ENCODE peak calls at places on chromosomes 16 and 17, in five cellular contexts. X, A, I, Q and V are unnamed samples. For H3K4me1, the result is how much of the 10 kb centered on the place peaks cover.

GRCh38 chr16:65822148-65822547 is 544.3 kb upstream of the CDH5 start:
- DNase-seq in Q (no peak), A (no peak), I (no peak), X (no peak), V (no peak)

GRCh38 chr17:35052240-35052608 is 11.3 kb downstream of the RFFL start:
- DNase-seq in I (no peak), A (no peak), Q (peak), X (no peak), V (no peak)

GRCh38 chr16:88453621-88454314 is 688 bp downstream of the ZFPM1 start:
- DNase-seq in X (peak), A (no peak), I (no peak), Q (no peak), V (peak)

GRCh38 chr16:12674096-12674495 is 129.6 kb downstream of the CPPED1 start:
- DNase-seq in A (no peak), X (no peak), Q (peak), I (no peak), V (no peak)

GRCh38 chr16:49854227-49855203 is 1.4 kb downstream of the ZNF423 start:
- DNase-seq in Q (peak), X (peak), I (no peak), A (no peak), V (peak)

GRCh38 chr17:81084691-81085419 is 49.9 kb downstream of the BAIAP2 start:
- DNase-seq in X (no peak), A (no peak), Q (no peak), I (no peak), V (no peak)

GRCh38 chr16:70737377-70738082 is 51.7 kb upstream of the MTSS2 start:
- DNase-seq in Q (peak), A (no peak), I (no peak), X (no peak), V (peak)

GRCh38 chr17:4001048-4001590 is 36.9 kb upstream of the ATP2A3 start:
- DNase-seq in Q (no peak), X (no peak), A (no peak), I (peak), V (no peak)

GRCh38 chr17:6487243-6488007 is 43.2 kb downstream of the PIMREG start:
- DNase-seq in A (no peak), Q (no peak), X (no peak), I (no peak), V (no peak)

GRCh38 chr17:75473246-75473645 is 16.8 kb downstream of the TMEM94 start:
- DNase-seq in X (no peak), Q (no peak), I (no peak), A (no peak), V (no peak)

GRCh38 chr17:17237026-17237799 is at the start of gene FLCN:
- DNase-seq in Q (peak), A (peak), X (peak), I (peak), V (peak)

GRCh38 chr16:49458656-49459445 is 85.2 kb downstream of the C16orf78 start:
- DNase-seq in X (no peak), A (no peak), Q (no peak), I (peak), V (no peak)

GRCh38 chr17:46141645-46142044 is 51.6 kb downstream of the KANSL1 start:
- DNase-seq in A (no peak), I (no peak), X (no peak), Q (no peak), V (no peak)

GRCh38 chr16:25064967-25065366 is 46.6 kb upstream of the LCMT1 start:
- DNase-seq in Q (peak), A (no peak), I (no peak), X (no peak), V (no peak)

GRCh38 chr17:80822700-80823410 is 168.8 kb upstream of the CHMP6 start:
- DNase-seq in Q (peak), I (no peak), A (no peak), X (no peak), V (no peak)

GRCh38 chr17:16460796-16461605 is 31.0 kb downstream of the LRRC75A start:
- DNase-seq in I (peak), X (no peak), Q (no peak), A (no peak), V (no peak)

GRCh38 chr17:34788696-34789095 is 172.6 kb downstream of the CCT6B start:
- DNase-seq in X (no peak), I (no peak), Q (no peak), A (no peak), V (no peak)

GRCh38 chr16:69166946-69167930 is 19.7 kb upstream of the SNTB2 start:
- DNase-seq in Q (peak), X (no peak), I (no peak), A (no peak), V (no peak)

GRCh38 chr17:50697076-50697475 is 10.6 kb downstream of the ANKRD40 start:
- DNase-seq in X (no peak), Q (no peak), I (no peak), A (no peak), V (no peak)

GRCh38 chr17:49180303-49180702 is 30.1 kb downstream of the GNGT2 start:
- DNase-seq in Q (peak), X (peak), A (peak), I (peak), V (peak)

DNA sequence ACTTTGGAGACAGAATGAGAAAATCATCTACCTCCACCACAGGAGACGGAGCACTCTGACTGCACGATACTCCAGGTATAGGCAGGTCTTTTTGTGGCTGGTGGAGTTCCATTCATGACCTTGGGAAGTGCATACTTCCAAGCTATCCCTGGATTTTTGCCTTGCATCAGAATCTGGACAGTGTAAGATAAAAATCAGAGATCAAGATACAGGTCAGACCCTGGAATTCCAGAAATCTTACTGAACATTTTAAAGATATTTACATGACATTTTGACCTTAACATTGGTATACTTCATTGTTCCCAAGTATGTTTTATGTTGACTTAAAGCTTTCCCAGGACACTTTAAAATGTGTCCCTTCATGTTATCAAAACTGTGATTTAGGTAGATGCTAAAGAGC is 101.0 kb downstream of the SYCE1L start:
- DNase-seq in I (no peak), X (no peak), Q (no peak), A (no peak), V (no peak)
- H3K4me1 ChIP-seq in I (under half), X (under half), Q (under half), A (under half), V (under half)

GRCh38 chr17:14301279-14301760 is 439 bp downstream of the HS3ST3B1 start:
- DNase-seq in Q (peak), A (no peak), X (no peak), I (no peak), V (peak)
- H3K27ac ChIP-seq in Q (peak), A (peak), X (peak), I (no peak), V (no peak)

GRCh38 chr17:13508916-13509315 is 92.8 kb downstream of the HS3ST3A1 start:
- DNase-seq in X (no peak), Q (no peak), I (no peak), A (no peak), V (no peak)
- H3K4me2 ChIP-seq in X (no peak), Q (peak), I (no peak), A (no peak), V (no peak)

GRCh38 chr17:2402517-2402916 is 1.7 kb upstream of the MNT start:
- DNase-seq in A (no peak), X (no peak), Q (no peak), I (no peak), V (no peak)
- H3K4me1 ChIP-seq in A (under half), X (under half), Q (under half), I (under half), V (under half)

GRCh38 chr17:76697702-76698465 is 12.9 kb downstream of the MXRA7 start:
- DNase-seq in I (no peak), X (peak), A (no peak), Q (peak), V (no peak)

GRCh38 chr17:76700290-76700626 is 10.5 kb downstream of the MXRA7 start:
- DNase-seq in X (no peak), A (no peak), I (no peak), Q (no peak), V (no peak)

GRCh38 chr17:76695059-76695892 is 15.5 kb downstream of the MXRA7 start:
- DNase-seq in A (no peak), Q (no peak), I (no peak), X (no peak), V (no peak)

GRCh38 chr17:76700627-76701470 is 9.9 kb downstream of the MXRA7 start:
- DNase-seq in A (no peak), X (peak), Q (peak), I (no peak), V (no peak)

DNA sequence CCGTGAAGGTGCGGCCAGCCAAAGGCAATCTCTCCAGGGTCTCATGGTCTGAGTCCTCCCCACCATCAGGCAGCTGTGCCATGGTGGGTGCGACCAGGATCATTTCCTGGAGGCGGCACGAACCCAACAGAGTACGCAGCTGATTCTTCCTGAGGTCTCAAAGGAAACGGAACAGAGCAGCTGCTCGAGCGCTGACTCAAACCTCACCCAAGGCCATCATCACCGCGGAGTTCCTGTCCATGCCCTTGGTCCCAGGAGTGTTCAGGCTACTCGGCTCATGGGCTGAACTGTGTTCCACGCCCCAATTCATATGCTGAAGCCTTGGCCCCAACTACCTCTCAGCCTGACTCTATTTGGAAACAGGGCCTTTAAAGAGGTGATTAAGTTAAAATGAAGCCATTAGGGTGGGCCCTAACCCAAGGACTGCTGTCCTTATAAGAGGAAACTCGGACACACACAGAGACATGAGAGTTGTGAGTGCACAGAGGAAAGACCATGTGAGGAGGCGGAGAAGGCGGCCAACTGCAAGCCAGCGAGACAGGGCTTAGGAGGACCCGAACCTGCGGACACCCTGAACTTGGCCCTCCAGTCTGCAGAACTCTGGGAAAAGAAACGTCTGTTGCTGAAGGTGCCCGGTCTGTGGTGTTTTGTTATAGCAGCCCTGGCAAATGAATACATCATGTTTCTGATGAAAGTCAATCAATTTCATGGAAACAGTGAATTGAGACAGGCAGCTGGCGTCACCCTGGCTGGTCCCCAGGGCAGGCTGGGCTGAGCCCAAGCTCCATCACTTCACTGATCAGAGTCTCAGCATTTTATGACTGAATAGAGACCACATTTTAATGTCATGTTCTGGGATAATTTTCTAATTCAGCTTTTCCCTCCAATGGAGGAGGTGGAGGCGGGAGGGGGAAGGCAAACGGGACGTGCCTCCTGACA is 13.7 kb downstream of the MXRA7 start:
- DNase-seq in Q (peak), A (no peak), X (no peak), I (no peak), V (peak)
- H3K27ac ChIP-seq in Q (no peak), A (no peak), X (no peak), I (no peak), V (no peak)

GRCh38 chr17:57900991-57901743 is 51.3 kb upstream of the MRPS23 start:
- DNase-seq in Q (no peak), X (no peak), A (no peak), I (no peak), V (no peak)
- H3K4me2 ChIP-seq in Q (no peak), X (no peak), A (peak), I (no peak), V (no peak)

GRCh38 chr16:84443166-84443802 is 61.2 kb downstream of the MEAK7 start:
- DNase-seq in Q (no peak), I (no peak), X (no peak), A (no peak), V (no peak)
- H3K4me1 ChIP-seq in Q (under half), I (under half), X (under half), A (under half), V (under half)

GRCh38 chr16:64181526-64181925 is 940.3 kb downstream of the CDH11 start:
- DNase-seq in A (no peak), Q (no peak), X (no peak), I (no peak), V (no peak)

GRCh38 chr16:64182985-64183384 is 938.9 kb downstream of the CDH11 start:
- DNase-seq in A (no peak), I (no peak), Q (no peak), X (no peak), V (no peak)

GRCh38 chr16:64180136-64180900 is 941.5 kb downstream of the CDH11 start:
- DNase-seq in A (no peak), I (no peak), Q (no peak), X (no peak), V (no peak)

GRCh38 chr16:64184156-64184555 is 937.7 kb downstream of the CDH11 start:
- DNase-seq in A (no peak), Q (no peak), I (no peak), X (no peak), V (no peak)
- H3K27ac ChIP-seq in A (no peak), Q (no peak), I (no peak), X (no peak), V (no peak)